ENCODE peak calls at places on chromosomes 5 and 9, in four cellular contexts. V is neuronal stem cell, Q is mesenchymal stem cell, K is H1. Z is an unnamed sample.

GRCh38 chr5:127754259-127754658 is 51.1 kb downstream of the CCDC192 start:
- DNase-seq in K (no peak), V (no peak), Q (peak), Z (no peak)

GRCh38 chr9:123763910-123764588 is 165.9 kb downstream of the DENND1A start:
- DNase-seq in V (no peak), Q (peak), K (no peak), Z (peak)

GRCh38 chr9:129486496-129487306 is 134.2 kb downstream of the C9orf50 start:
- DNase-seq in Q (peak), V (no peak), K (no peak), Z (no peak)

GRCh38 chr5:131587541-131587940 is 47.5 kb downstream of the RAPGEF6 start:
- DNase-seq in V (no peak), Q (peak), K (no peak), Z (no peak)

GRCh38 chr9:134226221-134226930 is 62.0 kb upstream of the RNU6ATAC start:
- DNase-seq in K (no peak), V (no peak), Q (peak), Z (peak)

GRCh38 chr9:116204252-116204882 is 50.8 kb downstream of the PAPPA start:
- DNase-seq in V (no peak), Q (peak), K (no peak), Z (peak)

GRCh38 chr5:3226171-3226570 is 369.5 kb upstream of the IRX1 start:
- DNase-seq in Q (no peak), K (no peak), V (no peak), Z (no peak)

GRCh38 chr9:134501266-134502181 is 140.1 kb upstream of the COL5A1 start:
- DNase-seq in K (no peak), Q (no peak), V (no peak), Z (no peak)

GRCh38 chr5:157855404-157855994 is 3.4 kb downstream of the CLINT1 start:
- DNase-seq in K (peak), V (peak), Q (peak), Z (peak)

GRCh38 chr5:181217805-181218065 is 5.3 kb upstream of the TRIM41 start:
- DNase-seq in V (no peak), K (no peak), Q (no peak), Z (no peak)

GRCh38 chr5:3182477-3182876 is 413.2 kb upstream of the IRX1 start:
- DNase-seq in K (no peak), Q (no peak), V (no peak), Z (no peak)

GRCh38 chr9:70120834-70121510 is 77.3 kb downstream of the MAMDC2 start:
- DNase-seq in K (no peak), Q (peak), V (no peak), Z (peak)

GRCh38 chr5:136047858-136048257 is 19.1 kb downstream of the TGFBI start:
- DNase-seq in Q (no peak), V (no peak), K (no peak), Z (no peak)

GRCh38 chr9:134521817-134522501 is 119.6 kb upstream of the COL5A1 start:
- DNase-seq in Q (peak), V (no peak), K (no peak), Z (no peak)

GRCh38 chr5:40308867-40309266 is 370.8 kb upstream of the PTGER4 start:
- DNase-seq in V (no peak), K (peak), Q (no peak), Z (no peak)
- H2BK12ac ChIP-seq in V (no peak), K (no peak), Q (no peak), Z (no peak)

GRCh38 chr9:93112116-93112863 is 16.3 kb downstream of the CARD19 start:
- DNase-seq in K (no peak), V (no peak), Q (no peak), Z (no peak)
- H3K4me3 ChIP-seq in K (no peak), V (no peak), Q (no peak), Z (no peak)

GRCh38 chr5:94403483-94403882 is 214.9 kb downstream of the KIAA0825 start:
- DNase-seq in Q (no peak), V (no peak), K (no peak), Z (no peak)
- H2BK12ac ChIP-seq in Q (no peak), V (no peak), K (no peak), Z (no peak)

GRCh38 chr9:4366649-4367330 is 66.9 kb upstream of the GLIS3 start:
- DNase-seq in V (peak), K (peak), Q (peak), Z (peak)
- H3K4me3 ChIP-seq in V (no peak), K (no peak), Q (no peak), Z (no peak)

GRCh38 chr9:121286973-121287721 is 19.2 kb downstream of the GSN start:
- DNase-seq in Q (peak), V (peak), K (peak), Z (peak)

GRCh38 chr9:121292051-121292450 is 24.1 kb downstream of the GSN start:
- DNase-seq in V (no peak), K (no peak), Q (no peak), Z (no peak)

GRCh38 chr9:121288874-121289553 is 21.1 kb downstream of the GSN start:
- DNase-seq in V (peak), K (no peak), Q (peak), Z (peak)

GRCh38 chr9:121288557-121288873 is 20.6 kb downstream of the GSN start:
- DNase-seq in Q (no peak), K (no peak), V (no peak), Z (no peak)

GRCh38 chr9:121289554-121290370 is 21.8 kb downstream of the GSN start:
- DNase-seq in V (no peak), K (no peak), Q (no peak), Z (no peak)
- H2BK12ac ChIP-seq in V (peak), K (peak), Q (peak), Z (peak)

GRCh38 chr9:119257592-119257991 is 111.6 kb downstream of the BRINP1 start:
- DNase-seq in Q (no peak), V (no peak), K (no peak), Z (no peak)
- H3K4me3 ChIP-seq in Q (no peak), V (no peak), K (no peak), Z (no peak)

DNA sequence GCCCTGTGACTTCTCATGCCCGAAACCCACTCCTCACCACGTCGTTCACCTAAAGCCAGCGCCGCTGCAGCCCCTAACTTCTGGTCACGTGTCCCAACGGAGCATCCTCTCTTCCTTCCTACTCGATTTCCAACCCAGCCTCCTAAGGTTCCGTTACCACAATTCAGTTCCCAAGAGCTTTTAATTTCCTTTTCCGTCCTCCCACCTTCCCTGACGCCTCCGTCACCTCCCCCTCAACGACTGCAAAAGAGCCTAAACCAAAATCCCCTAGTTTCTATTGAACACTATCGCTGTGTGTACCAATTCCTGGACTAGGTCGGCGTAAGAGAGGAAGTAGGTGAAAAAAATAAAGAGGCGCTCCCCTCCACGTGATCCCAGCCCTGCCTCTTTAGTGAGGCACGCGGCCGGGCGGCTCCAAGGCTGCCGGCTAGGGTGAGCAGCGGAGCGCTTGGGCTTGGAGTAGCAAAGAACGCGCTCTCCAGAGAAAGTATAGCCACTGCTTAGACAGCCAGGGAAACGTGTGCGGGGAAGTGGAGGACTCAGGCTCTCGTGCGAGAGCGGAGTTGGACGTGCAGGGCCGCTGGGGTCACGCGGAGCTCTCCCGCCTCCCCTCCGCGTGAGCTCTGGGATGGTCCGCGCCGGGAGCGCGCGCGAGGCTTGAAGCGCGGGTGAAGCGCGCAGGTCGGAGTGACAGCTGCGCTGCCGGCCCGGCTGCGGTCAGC is at the start of the genes CENPP and NOL8:
- DNase-seq in K (peak), V (peak), Q (peak), Z (peak)
- H2BK12ac ChIP-seq in K (peak), V (no peak), Q (peak), Z (peak)

GRCh38 chr5:125700380-125700856 is 722.8 kb upstream of the GRAMD2B start:
- DNase-seq in K (no peak), Q (peak), V (no peak), Z (no peak)
- H3K4me3 ChIP-seq in K (no peak), Q (peak), V (no peak), Z (no peak)

Z was measured in trophoblast cell.